ENCODE peak calls at places on chromosomes 7 and 10, in eight cellular contexts. B, R, T, F, O, V, J and H are unnamed samples.

GRCh38 chr7:152341039-152341913 is 94.5 kb downstream of the KMT2C start:
- DNase-seq in B (no peak), R (peak), T (no peak), F (peak), O (no peak), V (no peak), J (peak), H (no peak)

GRCh38 chr10:127907411-127908105 is 655 bp downstream of the PTPRE start:
- DNase-seq in B (no peak), R (no peak), T (no peak), F (no peak), O (no peak), V (peak), J (no peak), H (peak)

GRCh38 chr10:48449501-48450232 is 143.2 kb downstream of the MAPK8 start:
- DNase-seq in B (no peak), R (no peak), T (no peak), F (no peak), O (no peak), V (peak), J (no peak), H (no peak)

GRCh38 chr7:134737561-134738353 is 41.7 kb upstream of the CALD1 start:
- DNase-seq in B (no peak), R (no peak), T (peak), F (peak), O (no peak), V (peak), J (no peak), H (no peak)

GRCh38 chr10:90925078-90926029 is 4.5 kb upstream of the ANKRD1 start:
- DNase-seq in B (no peak), R (no peak), T (no peak), F (no peak), O (no peak), V (no peak), J (no peak), H (no peak)

GRCh38 chr10:79053081-79053434 is 15.7 kb upstream of the ZMIZ1 start:
- DNase-seq in B (no peak), R (no peak), T (no peak), F (no peak), O (no peak), V (no peak), J (no peak), H (no peak)

GRCh38 chr7:80210400-80210799 is 75.8 kb downstream of the GNAI1 start:
- DNase-seq in B (peak), R (peak), T (no peak), F (no peak), O (no peak), V (no peak), J (no peak), H (no peak)

GRCh38 chr7:43758861-43759683 is 592 bp downstream of the BLVRA start:
- DNase-seq in B (peak), R (no peak), T (no peak), F (no peak), O (peak), V (peak), J (peak), H (peak)

GRCh38 chr7:151794508-151795167 is 82.3 kb downstream of the PRKAG2 start:
- DNase-seq in B (no peak), R (no peak), T (no peak), F (no peak), O (no peak), V (no peak), J (no peak), H (no peak)

GRCh38 chr7:431658-432111 is 88.0 kb downstream of the PDGFA start:
- DNase-seq in B (no peak), R (no peak), T (no peak), F (no peak), O (no peak), V (no peak), J (no peak), H (no peak)

GRCh38 chr7:70384891-70385290 is 747.1 kb upstream of the GALNT17 start:
- DNase-seq in B (no peak), R (no peak), T (no peak), F (no peak), O (no peak), V (no peak), J (no peak), H (no peak)

GRCh38 chr10:47033081-47033480 is 121.9 kb downstream of the PTPN20 start:
- DNase-seq in B (no peak), R (no peak), T (no peak), F (no peak), O (no peak), V (no peak), J (no peak), H (no peak)

GRCh38 chr10:30359373-30360206 is 10.5 kb upstream of the MTPAP start:
- DNase-seq in B (peak), R (peak), T (peak), F (peak), O (peak), V (peak), J (peak), H (peak)

GRCh38 chr7:139889186-139889871 is 60.3 kb downstream of the TBXAS1 start:
- DNase-seq in B (no peak), R (no peak), T (no peak), F (peak), O (no peak), V (no peak), J (no peak), H (no peak)

GRCh38 chr10:15113766-15114165 is 16.6 kb downstream of the RPP38 start:
- DNase-seq in B (no peak), R (no peak), T (no peak), F (no peak), O (no peak), V (peak), J (no peak), H (no peak)

GRCh38 chr7:76310102-76310957 is 7.9 kb downstream of the HSPB1 start:
- DNase-seq in B (peak), R (peak), T (no peak), F (no peak), O (no peak), V (no peak), J (no peak), H (no peak)

GRCh38 chr7:130951303-130951975 is 217.4 kb upstream of the KLF14 start:
- DNase-seq in B (no peak), R (no peak), T (no peak), F (no peak), O (no peak), V (no peak), J (no peak), H (no peak)

GRCh38 chr10:86078639-86079035 is 288.0 kb downstream of the GRID1 start:
- DNase-seq in B (no peak), R (no peak), T (no peak), F (no peak), O (no peak), V (peak), J (no peak), H (no peak)

GRCh38 chr7:32879460-32879859 is 12.1 kb downstream of the KBTBD2 start:
- DNase-seq in B (no peak), R (no peak), T (no peak), F (no peak), O (no peak), V (no peak), J (no peak), H (no peak)

GRCh38 chr10:43785252-43785651 is 136.6 kb upstream of the ZNF32 start:
- DNase-seq in B (no peak), R (no peak), T (no peak), F (no peak), O (no peak), V (no peak), J (peak), H (no peak)

GRCh38 chr7:112566392-112567324 is 85.9 kb downstream of the LSMEM1 start:
- DNase-seq in B (no peak), R (no peak), T (no peak), F (no peak), O (no peak), V (no peak), J (no peak), H (no peak)

GRCh38 chr7:92988051-92988450 is 129.7 kb downstream of the SAMD9 start:
- DNase-seq in B (no peak), R (no peak), T (no peak), F (peak), O (no peak), V (no peak), J (no peak), H (no peak)

GRCh38 chr10:114638874-114639625 is 19.0 kb downstream of the ABLIM1 start:
- DNase-seq in B (no peak), R (no peak), T (no peak), F (peak), O (no peak), V (peak), J (peak), H (no peak)

GRCh38 chr10:48791267-48791928 is 106.7 kb downstream of the WDFY4 start:
- DNase-seq in B (peak), R (no peak), T (no peak), F (no peak), O (no peak), V (no peak), J (no peak), H (no peak)

GRCh38 chr10:29790223-29790622 is 155.5 kb upstream of the SVIL start:
- DNase-seq in B (no peak), R (no peak), T (no peak), F (no peak), O (no peak), V (no peak), J (no peak), H (no peak)